ENCODE peak calls at places on chromosomes 1 and 21, in ten cellular contexts. F, R, L, D, J, X, G, N, P and Y are unnamed samples.

GRCh38 chr1:197222025-197222685 is 45.9 kb upstream of the CRB1 start:
- DNase-seq in F (no peak), R (no peak), L (no peak), D (no peak), J (peak), X (no peak), G (no peak), N (no peak), P (no peak), Y (no peak)

GRCh38 chr1:12617511-12617900 is 504 bp downstream of the DHRS3 start:
- DNase-seq in F (no peak), R (peak), L (no peak), D (no peak), J (peak), X (no peak), G (no peak), N (peak), P (no peak), Y (peak)

GRCh38 chr1:197200468-197200899 is 54.0 kb upstream of the ASPM start:
- DNase-seq in F (no peak), R (no peak), L (peak), D (no peak), J (no peak), X (peak), G (no peak), N (no peak), P (no peak), Y (no peak)

GRCh38 chr1:152776361-152776760 is 1.4 kb downstream of the LCE1F start:
- DNase-seq in F (no peak), R (no peak), L (no peak), D (no peak), J (no peak), X (no peak), G (no peak), N (no peak), P (no peak), Y (no peak)

GRCh38 chr1:103129255-103129654 is 20.9 kb upstream of the COL11A1 start:
- DNase-seq in F (no peak), R (no peak), L (no peak), D (no peak), J (no peak), X (no peak), G (no peak), N (no peak), P (peak), Y (no peak)

GRCh38 chr1:202710070-202711025 is at the start of gene SYT2:
- DNase-seq in F (peak), R (no peak), L (peak), D (peak), J (peak), X (no peak), G (no peak), N (peak), P (no peak), Y (no peak)

GRCh38 chr1:203776636-203777035 is 11.7 kb downstream of the LAX1 start:
- DNase-seq in F (no peak), R (no peak), L (no peak), D (no peak), J (no peak), X (peak), G (no peak), N (no peak), P (no peak), Y (no peak)

GRCh38 chr1:16175610-16176553 is 20.0 kb upstream of the EPHA2 start:
- DNase-seq in F (peak), R (no peak), L (peak), D (peak), J (peak), X (no peak), G (peak), N (peak), P (peak), Y (no peak)

GRCh38 chr1:17207046-17207445 is 2.1 kb downstream of the PADI1 start:
- DNase-seq in F (peak), R (no peak), L (no peak), D (no peak), J (peak), X (peak), G (no peak), N (no peak), P (no peak), Y (no peak)

GRCh38 chr1:29029652-29030051 is 94.1 kb downstream of the TMEM200B start:
- DNase-seq in F (no peak), R (no peak), L (no peak), D (no peak), J (no peak), X (no peak), G (no peak), N (no peak), P (no peak), Y (no peak)

GRCh38 chr1:224736619-224737352 is 120.7 kb downstream of the CNIH3 start:
- DNase-seq in F (peak), R (no peak), L (no peak), D (no peak), J (no peak), X (no peak), G (no peak), N (peak), P (no peak), Y (no peak)

GRCh38 chr1:172638885-172639831 is 19.7 kb upstream of the FASLG start:
- DNase-seq in F (no peak), R (peak), L (no peak), D (no peak), J (no peak), X (no peak), G (no peak), N (no peak), P (peak), Y (peak)

GRCh38 chr1:153465728-153466625 is 5.5 kb upstream of the S100A7 start:
- DNase-seq in F (peak), R (peak), L (peak), D (peak), J (peak), X (peak), G (no peak), N (peak), P (no peak), Y (peak)

GRCh38 chr21:34793471-34793870 is 124.7 kb downstream of the CLIC6 start:
- DNase-seq in F (no peak), R (no peak), L (no peak), D (no peak), J (no peak), X (no peak), G (no peak), N (no peak), P (no peak), Y (no peak)

GRCh38 chr1:50553921-50554320 is 130.7 kb upstream of the DMRTA2 start:
- DNase-seq in F (no peak), R (no peak), L (no peak), D (no peak), J (no peak), X (no peak), G (no peak), N (no peak), P (no peak), Y (no peak)

GRCh38 chr1:159918918-159919195 is 6.5 kb downstream of the TAGLN2 start:
- DNase-seq in F (no peak), R (no peak), L (no peak), D (no peak), J (no peak), X (no peak), G (no peak), N (no peak), P (no peak), Y (no peak)

GRCh38 chr1:10692401-10693021 is 103.9 kb downstream of the CASZ1 start:
- DNase-seq in F (no peak), R (peak), L (no peak), D (no peak), J (peak), X (peak), G (no peak), N (no peak), P (no peak), Y (peak)

GRCh38 chr1:198253668-198254067 is 96.9 kb downstream of the NEK7 start:
- DNase-seq in F (no peak), R (no peak), L (peak), D (no peak), J (no peak), X (peak), G (no peak), N (no peak), P (no peak), Y (peak)

GRCh38 chr1:184824716-184825323 is 70.2 kb upstream of the EDEM3 start:
- DNase-seq in F (no peak), R (no peak), L (no peak), D (no peak), J (no peak), X (no peak), G (no peak), N (no peak), P (no peak), Y (no peak)

GRCh38 chr1:31663622-31664452 is 19.2 kb upstream of the PEF1 start:
- DNase-seq in F (peak), R (peak), L (peak), D (peak), J (peak), X (peak), G (no peak), N (peak), P (no peak), Y (peak)

GRCh38 chr1:165828581-165829329 is 1.3 kb downstream of the UCK2 start:
- DNase-seq in F (peak), R (no peak), L (peak), D (peak), J (peak), X (peak), G (peak), N (peak), P (peak), Y (peak)

GRCh38 chr1:21323091-21323490 is 32.8 kb upstream of the ECE1 start:
- DNase-seq in F (no peak), R (no peak), L (peak), D (no peak), J (peak), X (no peak), G (no peak), N (peak), P (no peak), Y (no peak)

GRCh38 chr1:247118946-247119446 is 14.8 kb upstream of the ZNF669 start:
- DNase-seq in F (no peak), R (peak), L (no peak), D (no peak), J (no peak), X (peak), G (no peak), N (peak), P (no peak), Y (no peak)
- TF ChIP-seq CTCF in F (no peak), R (no peak), L (peak), D (no peak), J (no peak), X (peak), G (peak), N (peak), P (no peak), Y (no peak)

GRCh38 chr1:2229032-2229920 is 1.2 kb downstream of the SKI start:
- DNase-seq in F (peak), R (peak), L (peak), D (peak), J (peak), X (peak), G (no peak), N (peak), P (no peak), Y (peak)
- TF ChIP-seq CTCF in F (no peak), R (no peak), L (peak), D (no peak), J (no peak), X (peak), G (no peak), N (no peak), P (no peak), Y (no peak)

DNA sequence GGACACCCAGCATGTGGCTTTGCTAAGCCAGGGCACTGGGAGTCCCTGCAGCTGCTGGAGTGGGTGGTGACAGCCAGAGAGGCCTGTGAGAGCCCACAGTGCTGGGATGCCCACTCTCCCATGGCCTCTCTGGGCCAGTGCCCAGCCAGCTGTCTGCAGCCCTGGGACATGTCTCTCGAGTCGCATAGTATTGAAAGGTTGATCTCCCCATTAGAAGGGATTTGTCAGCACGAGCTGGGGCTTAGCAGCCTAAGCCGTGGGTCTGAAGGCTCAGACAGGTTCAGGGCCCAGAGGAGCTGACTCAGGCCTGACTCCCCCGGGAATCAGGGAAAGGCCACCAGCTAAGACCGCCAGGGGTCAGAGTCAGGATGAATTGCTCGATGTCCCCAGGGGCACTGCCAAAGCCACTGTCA is 53.5 kb downstream of the FOXD2 start:
- DNase-seq in F (no peak), R (no peak), L (no peak), D (no peak), J (no peak), X (no peak), G (no peak), N (peak), P (no peak), Y (no peak)
- TF ChIP-seq CTCF in F (no peak), R (no peak), L (no peak), D (no peak), J (no peak), X (no peak), G (no peak), N (peak), P (no peak), Y (no peak)

DNA sequence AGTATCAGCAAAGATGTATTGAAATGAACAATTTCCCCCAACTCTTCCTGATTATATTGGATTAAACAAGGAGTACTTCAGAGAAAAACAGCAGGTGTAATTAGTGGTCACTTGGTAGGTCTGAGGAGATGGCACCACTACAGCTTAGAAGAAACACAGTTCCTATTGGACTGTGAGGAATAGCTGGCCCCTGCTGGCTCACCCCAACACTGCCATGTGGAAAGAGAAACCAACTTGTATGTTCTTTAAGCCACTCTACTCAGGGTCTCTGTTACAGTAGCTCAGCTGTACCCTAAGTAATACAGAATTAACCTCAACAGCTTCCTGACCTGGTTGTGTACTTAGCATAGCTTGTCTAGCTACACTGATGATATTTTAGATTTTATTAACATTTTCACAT is 26.5 kb upstream of the MTR start:
- DNase-seq in F (no peak), R (no peak), L (no peak), D (no peak), J (no peak), X (no peak), G (no peak), N (no peak), P (no peak), Y (no peak)
- TF ChIP-seq CTCF in F (no peak), R (no peak), L (no peak), D (no peak), J (no peak), X (no peak), G (no peak), N (no peak), P (no peak), Y (no peak)

DNA sequence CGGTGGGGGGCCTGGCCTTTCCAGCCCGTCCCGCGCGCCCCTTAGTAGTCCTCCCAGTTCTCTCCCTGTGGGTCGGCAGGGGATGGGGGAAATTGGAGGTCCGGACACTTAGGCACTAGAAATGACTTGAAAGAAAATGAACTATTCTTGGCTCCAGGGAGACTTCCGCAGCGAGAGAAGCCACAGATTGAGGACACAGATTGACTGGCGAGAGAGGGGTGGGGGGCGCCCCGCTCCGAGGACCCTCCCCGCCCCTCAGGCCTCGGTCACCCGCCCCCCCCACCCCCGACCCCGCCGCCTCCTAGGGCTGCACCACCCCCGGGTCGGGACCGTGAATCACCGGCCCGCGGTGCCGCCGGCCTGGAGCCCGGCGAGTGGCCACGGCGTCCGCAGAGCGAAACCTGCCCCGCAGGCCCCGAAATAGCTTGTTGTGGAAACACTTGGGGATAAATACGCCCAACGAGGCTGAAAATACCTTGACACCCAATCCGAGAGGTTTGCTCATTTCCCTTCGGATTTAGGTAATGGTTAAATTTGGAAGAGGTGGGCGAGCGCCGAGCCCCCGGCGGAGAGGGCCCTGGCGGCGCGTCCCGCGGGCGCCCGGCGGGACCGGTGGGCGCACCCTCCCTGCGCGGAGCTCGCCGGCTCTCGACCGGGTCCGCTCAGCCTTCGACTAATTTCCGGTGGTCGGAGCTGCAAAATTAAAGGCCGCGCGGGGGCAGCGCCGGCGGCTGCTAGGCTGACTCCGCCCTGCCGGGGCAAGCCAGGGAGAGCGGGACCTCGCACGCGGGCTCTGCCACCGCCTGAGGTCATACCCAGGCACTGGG is at the start of gene GFI1:
- DNase-seq in F (no peak), R (peak), L (no peak), D (peak), J (peak), X (no peak), G (no peak), N (peak), P (no peak), Y (no peak)
- TF ChIP-seq CTCF in F (no peak), R (no peak), L (no peak), D (no peak), J (no peak), X (no peak), G (no peak), N (peak), P (no peak), Y (no peak)

DNA sequence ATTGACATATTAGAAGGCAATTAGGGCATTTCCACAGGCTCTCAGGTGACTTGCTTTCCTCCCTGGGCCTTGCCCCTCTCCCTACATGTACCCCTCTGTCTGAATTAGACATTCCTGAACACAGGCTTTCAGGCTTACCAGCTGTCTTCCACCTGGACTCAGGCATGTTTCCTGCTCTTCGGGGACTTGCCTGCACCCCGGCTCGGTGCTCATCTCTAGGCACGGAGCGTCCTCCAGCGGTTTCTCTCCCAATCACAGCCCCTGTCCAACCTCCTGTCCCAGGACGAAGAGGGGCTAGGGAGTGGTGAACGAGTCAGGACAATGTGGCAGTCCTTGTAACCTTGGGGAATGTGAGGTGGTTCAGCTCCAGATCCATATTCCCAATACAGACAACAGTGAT is 4.2 kb downstream of the PROK1 start:
- DNase-seq in F (no peak), R (no peak), L (no peak), D (no peak), J (no peak), X (no peak), G (no peak), N (peak), P (no peak), Y (no peak)
- TF ChIP-seq CTCF in F (no peak), R (no peak), L (no peak), D (no peak), J (no peak), X (peak), G (peak), N (peak), P (no peak), Y (no peak)

GRCh38 chr1:67053785-67054759 is at the start of gene SLC35D1:
- DNase-seq in F (peak), R (peak), L (peak), D (peak), J (peak), X (peak), G (no peak), N (peak), P (no peak), Y (peak)
- TF ChIP-seq CTCF in F (no peak), R (no peak), L (no peak), D (no peak), J (no peak), X (no peak), G (no peak), N (no peak), P (no peak), Y (no peak)

DNA sequence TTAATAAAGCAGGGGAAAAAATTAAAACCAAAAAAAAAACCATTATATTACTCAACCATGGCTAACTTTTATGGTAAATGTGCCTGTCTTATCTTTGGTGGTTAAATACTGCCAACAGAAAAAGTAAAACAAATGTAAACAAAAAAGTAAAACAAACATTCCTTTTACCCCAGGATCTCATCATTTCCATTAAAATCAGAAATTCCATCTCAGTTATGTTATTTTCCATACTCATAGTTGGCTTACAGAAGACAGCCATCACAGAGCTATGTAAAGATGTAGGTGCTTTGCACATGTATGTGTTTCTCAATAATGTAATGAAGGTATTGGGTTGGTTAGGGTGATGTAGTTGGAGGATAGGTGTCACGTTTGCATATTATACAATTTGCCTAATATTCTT is 185.0 kb downstream of the KCNK2 start:
- DNase-seq in F (no peak), R (no peak), L (no peak), D (no peak), J (no peak), X (no peak), G (no peak), N (no peak), P (no peak), Y (no peak)
- TF ChIP-seq CTCF in F (no peak), R (no peak), L (no peak), D (no peak), J (no peak), X (no peak), G (no peak), N (no peak), P (no peak), Y (no peak)